ENCODE peak calls at places on chromosomes 4 and X, in six cellular contexts. U, E, L, N, W and R are unnamed samples.

GRCh38 chr4:142846105-142846728 is at the start of gene INPP4B:
- DNase-seq in N (peak), L (no peak), W (no peak), E (peak), U (peak), R (no peak)

GRCh38 chr4:14783011-14783877 is 219.0 kb upstream of the CPEB2 start:
- DNase-seq in E (no peak), W (no peak), U (no peak), N (no peak), L (peak), R (no peak)

GRCh38 chrX:47571896-47572295 is 10.3 kb upstream of the TIMP1 start:
- DNase-seq in W (no peak), E (no peak), L (no peak), N (no peak), U (no peak), R (no peak)

GRCh38 chr4:185254434-185254833 is 45.0 kb downstream of the SNX25 start:
- DNase-seq in U (no peak), L (no peak), E (no peak), W (peak), N (peak), R (no peak)

GRCh38 chr4:53801373-53801772 is 210.1 kb upstream of the LNX1 start:
- DNase-seq in L (no peak), N (no peak), E (no peak), W (no peak), U (no peak), R (no peak)

GRCh38 chr4:15610855-15611254 is 44.3 kb downstream of the FBXL5 start:
- DNase-seq in U (no peak), N (no peak), E (no peak), W (no peak), L (no peak), R (no peak)

GRCh38 chr4:72365016-72365415 is 204.0 kb downstream of the ADAMTS3 start:
- DNase-seq in N (no peak), W (no peak), E (no peak), L (no peak), U (no peak), R (no peak)

GRCh38 chr4:187602339-187603092 is 393.1 kb upstream of the ZFP42 start:
- DNase-seq in N (peak), L (no peak), E (no peak), U (no peak), W (no peak), R (no peak)

GRCh38 chr4:15003441-15003890 is 1.2 kb downstream of the CPEB2 start:
- DNase-seq in N (no peak), U (peak), L (no peak), W (no peak), E (no peak), R (no peak)

GRCh38 chr4:70935038-70935437 is 32.9 kb downstream of the MOB1B start:
- DNase-seq in E (no peak), W (no peak), U (no peak), L (no peak), N (no peak), R (no peak)

GRCh38 chr4:109040441-109040840 is 262.0 kb downstream of the COL25A1 start:
- DNase-seq in W (no peak), L (no peak), U (no peak), N (no peak), E (no peak), R (no peak)

GRCh38 chr4:151677193-151677592 is 83.6 kb downstream of the GATB start:
- DNase-seq in W (no peak), N (no peak), U (no peak), E (no peak), L (no peak), R (no peak)

GRCh38 chr4:24024157-24024556 is 134.3 kb upstream of the PPARGC1A start:
- DNase-seq in L (no peak), U (no peak), N (no peak), E (no peak), W (no peak), R (no peak)

GRCh38 chr4:141328550-141329173 is 108.0 kb downstream of the ZNF330 start:
- DNase-seq in N (no peak), E (no peak), L (no peak), W (no peak), U (no peak), R (no peak)

GRCh38 chr4:141130947-141131545 is 2.2 kb downstream of the RNF150 start:
- DNase-seq in L (no peak), U (peak), N (no peak), W (no peak), E (no peak), R (no peak)

GRCh38 chr4:73914071-73914470 is 44.9 kb downstream of the CXCL1 start:
- DNase-seq in N (no peak), W (no peak), E (no peak), L (no peak), U (no peak), R (no peak)

GRCh38 chrX:155094468-155095061 is 23.3 kb downstream of the BRCC3 start:
- DNase-seq in N (peak), W (peak), E (no peak), U (peak), L (no peak), R (no peak)

GRCh38 chrX:152399395-152399794 is 51.7 kb downstream of the GABRA3 start:
- DNase-seq in W (no peak), L (no peak), E (no peak), U (no peak), N (no peak), R (no peak)

GRCh38 chr4:25862411-25863346 is at the start of gene SEL1L3:
- DNase-seq in L (no peak), E (no peak), W (no peak), N (no peak), U (peak), R (no peak)

GRCh38 chr4:25860586-25861421 is 2.0 kb downstream of the SEL1L3 start:
- DNase-seq in W (no peak), N (peak), L (no peak), E (no peak), U (no peak), R (no peak)

GRCh38 chr4:25859429-25860148 is 3.2 kb downstream of the SEL1L3 start:
- DNase-seq in N (peak), U (peak), W (no peak), L (no peak), E (no peak), R (no peak)

GRCh38 chr4:25861951-25862410 is 807 bp downstream of the SEL1L3 start:
- DNase-seq in U (no peak), L (no peak), W (no peak), N (no peak), E (no peak), R (no peak)

GRCh38 chr4:25861422-25861926 is 1.3 kb downstream of the SEL1L3 start:
- DNase-seq in U (no peak), E (no peak), L (no peak), W (no peak), N (peak), R (no peak)
- H3K9ac ChIP-seq in U (peak), E (peak), L (no peak), W (no peak), N (peak), R (peak)

GRCh38 chr4:128455076-128455345 is 167.4 kb upstream of the PGRMC2 start:
- DNase-seq in L (no peak), U (no peak), N (no peak), E (no peak), W (no peak), R (no peak)
- H3K4me3 ChIP-seq in L (no peak), U (no peak), N (no peak), E (no peak), W (no peak), R (no peak)

GRCh38 chrX:132023117-132023895 is at the start of gene STK26:
- DNase-seq in W (peak), U (peak), L (no peak), E (peak), N (peak), R (no peak)
- TF ChIP-seq POLR2AphosphoS5 in W (peak), U (no peak), L (peak), E (peak), N (peak), R (peak)

DNA sequence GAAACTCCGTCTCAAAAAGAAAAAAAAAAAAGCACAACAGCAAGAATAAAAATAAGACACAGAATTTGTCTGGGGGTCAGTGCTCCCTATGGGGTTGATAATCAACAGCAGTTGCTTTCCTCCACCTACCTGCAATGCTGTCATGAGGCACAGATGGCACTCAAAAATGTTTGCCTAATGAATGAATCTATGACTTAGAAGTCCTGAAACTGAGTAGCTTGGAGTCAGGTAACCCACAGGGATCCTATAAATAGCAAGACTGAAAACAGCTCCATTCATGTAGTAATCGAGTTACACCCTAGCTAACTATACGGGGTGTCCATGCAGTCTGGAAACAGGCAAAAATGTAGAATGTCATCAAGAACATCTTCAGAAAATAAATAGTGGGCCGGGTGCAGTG is 19.8 kb upstream of the DDX3X start:
- DNase-seq in N (no peak), W (no peak), E (no peak), U (no peak), L (no peak), R (no peak)
- H3K9ac ChIP-seq in N (no peak), W (no peak), E (no peak), U (no peak), L (no peak), R (no peak)

GRCh38 chr4:98929341-98930267 is 671 bp upstream of the EIF4E start:
- DNase-seq in N (peak), W (peak), E (peak), U (peak), L (peak), R (no peak)
- H3K4me3 ChIP-seq in N (peak), W (peak), E (peak), U (peak), L (peak), R (peak)

GRCh38 chrX:16610121-16610565 is 39.8 kb upstream of the S100G start:
- DNase-seq in E (no peak), N (peak), L (no peak), W (no peak), U (no peak), R (no peak)

GRCh38 chrX:16604300-16604699 is 45.7 kb upstream of the S100G start:
- DNase-seq in E (no peak), N (peak), U (no peak), W (no peak), L (no peak), R (no peak)

GRCh38 chrX:16603822-16604221 is 46.1 kb upstream of the S100G start:
- DNase-seq in W (peak), E (no peak), U (no peak), N (peak), L (no peak), R (no peak)

GRCh38 chrX:16601885-16602284 is 48.1 kb upstream of the S100G start:
- DNase-seq in W (no peak), N (no peak), L (no peak), E (no peak), U (no peak), R (no peak)

DNA sequence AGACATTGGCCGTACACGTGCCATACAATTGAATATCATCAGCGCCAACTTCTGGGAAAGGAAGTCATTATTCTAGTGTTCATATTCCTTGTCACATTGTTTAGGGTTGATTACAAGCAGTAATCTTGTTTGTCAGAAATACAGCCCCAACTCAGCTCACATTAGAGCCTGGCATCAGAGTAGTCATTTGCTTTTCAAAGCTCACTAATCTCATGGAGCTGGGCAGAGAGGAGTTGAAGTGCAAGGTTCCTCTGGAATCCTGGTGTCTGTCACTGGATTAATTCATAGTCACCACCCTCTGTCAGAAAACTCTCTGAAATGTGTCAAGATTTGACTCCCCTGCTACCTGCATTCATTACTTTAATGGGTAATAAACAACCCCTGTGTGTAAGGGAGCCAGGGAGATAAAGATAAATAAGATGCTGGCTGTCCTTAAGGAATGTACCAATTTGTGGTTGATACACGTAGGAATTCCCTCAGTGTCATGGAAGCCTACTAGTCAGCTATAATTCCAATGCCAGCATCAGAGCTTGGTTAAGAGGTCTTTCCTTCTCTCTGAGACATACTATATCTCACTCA is 43.7 kb upstream of the S100G start:
- DNase-seq in W (no peak), U (no peak), L (no peak), E (no peak), N (no peak), R (no peak)
- TF ChIP-seq POLR2AphosphoS5 in W (no peak), U (no peak), L (no peak), E (no peak), N (no peak), R (no peak)

DNA sequence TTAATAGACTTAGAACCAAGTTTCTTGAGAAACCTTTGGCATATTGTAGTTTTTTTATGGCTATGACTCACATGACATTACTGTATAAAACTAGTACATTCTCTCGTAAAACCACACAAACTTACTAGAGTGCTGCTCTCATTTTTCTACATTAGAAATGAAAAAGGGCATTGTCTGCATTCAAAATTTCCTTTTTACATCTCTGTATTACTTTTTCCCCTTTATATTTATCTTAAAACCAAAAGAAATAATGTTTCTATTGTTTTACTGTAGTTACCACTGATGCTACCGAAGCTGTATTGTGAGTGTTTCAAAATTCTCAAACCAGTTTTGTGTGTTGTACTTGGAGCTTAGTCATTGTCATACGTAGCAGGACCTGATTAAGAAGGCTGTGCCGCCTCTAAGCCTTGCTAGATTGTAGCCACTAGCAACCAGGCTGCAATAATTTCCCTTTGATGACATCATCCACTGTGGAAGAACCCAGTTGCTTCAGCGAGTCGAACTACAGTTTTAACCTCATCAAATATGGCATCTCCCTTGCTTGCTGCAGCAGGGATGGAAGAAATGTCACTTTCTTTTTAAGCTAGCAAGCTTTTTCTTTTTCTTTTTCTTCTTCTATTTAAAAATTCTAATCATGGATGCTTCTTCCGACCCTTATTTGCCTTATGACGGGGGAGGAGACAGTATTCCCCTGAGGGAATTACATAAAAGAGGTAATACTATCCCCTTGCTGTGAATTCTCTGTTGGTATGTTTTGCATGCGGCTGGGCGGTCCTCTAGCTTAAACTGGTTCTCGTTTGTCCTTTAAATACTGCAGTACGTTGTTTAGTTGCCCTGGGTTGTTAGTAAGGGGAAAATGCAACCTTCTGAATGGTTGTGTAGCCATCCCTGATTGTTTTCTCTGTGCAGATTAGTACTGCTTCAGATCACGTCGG is 39.6 kb downstream of the CLCN3 start:
- DNase-seq in W (peak), E (peak), N (peak), U (peak), L (peak), R (peak)
- H3K9ac ChIP-seq in W (peak), E (peak), N (peak), U (peak), L (peak), R (peak)

DNA sequence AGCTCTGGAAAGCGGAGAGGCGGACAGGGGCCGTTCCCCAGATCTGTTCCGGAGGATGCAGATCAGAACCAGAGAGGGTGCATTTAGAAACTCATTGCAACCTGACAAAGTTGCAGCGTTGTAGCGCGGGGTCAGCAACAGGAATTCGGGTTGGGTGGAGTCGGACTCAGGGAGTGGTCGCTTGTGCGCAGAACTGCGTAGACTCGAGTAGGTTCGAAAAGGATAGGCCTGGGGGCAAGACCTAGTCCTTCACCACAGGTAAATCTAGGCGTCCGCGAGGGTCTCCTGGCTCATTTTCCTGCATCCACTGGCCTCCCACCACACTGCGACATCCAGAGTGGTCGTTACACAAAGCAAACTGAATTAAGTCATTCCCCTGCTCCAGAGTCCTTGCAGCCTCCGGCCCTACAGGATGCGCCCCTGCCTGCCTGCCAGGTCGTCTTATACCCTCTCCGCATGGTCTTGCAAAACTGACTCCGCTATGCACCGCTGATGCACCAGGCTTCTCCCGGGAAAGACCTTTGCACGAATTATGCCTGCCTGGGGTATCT is 4.7 kb upstream of the ZNF518B start:
- DNase-seq in E (no peak), L (no peak), U (no peak), W (no peak), N (no peak), R (no peak)
- H3K4me3 ChIP-seq in E (no peak), L (no peak), U (no peak), W (no peak), N (peak), R (no peak)